ENCODE peak calls at places on chromosomes 6 and 20, in ten cellular contexts. O, G, V, W, C, P, Q, L, D and I are unnamed samples.

GRCh38 chr20:58973179-58973578 is 7.9 kb upstream of the NELFCD start:
- DNase-seq in C (no peak), D (no peak), V (no peak), G (no peak), W (no peak), Q (no peak), P (no peak), O (no peak), L (no peak), I (no peak)

GRCh38 chr20:17580905-17581304 is 11.0 kb downstream of the DSTN start:
- DNase-seq in C (no peak), P (no peak), G (no peak), V (no peak), O (no peak), W (no peak), D (no peak), L (no peak), Q (no peak), I (no peak)

GRCh38 chr6:109257494-109257893 is 124.8 kb downstream of the CD164 start:
- DNase-seq in C (no peak), Q (no peak), P (no peak), D (no peak), L (no peak), G (no peak), O (no peak), W (no peak), V (peak), I (no peak)

GRCh38 chr20:56467969-56468316 is 484 bp upstream of the RTF2 start:
- DNase-seq in P (no peak), C (no peak), V (no peak), O (no peak), Q (no peak), G (no peak), W (no peak), D (no peak), L (no peak), I (no peak)

GRCh38 chr20:35466856-35467255 is 11.5 kb downstream of the CEP250 start:
- DNase-seq in L (no peak), Q (no peak), O (no peak), G (no peak), W (no peak), D (no peak), V (no peak), C (no peak), P (no peak), I (no peak)

GRCh38 chr6:167799033-167799933 is 27.4 kb upstream of the AFDN start:
- DNase-seq in O (no peak), W (no peak), V (no peak), Q (no peak), D (no peak), P (no peak), L (no peak), C (peak), G (peak), I (no peak)

GRCh38 chr6:46289865-46290264 is 119.1 kb upstream of the ENPP5 start:
- DNase-seq in G (no peak), C (no peak), L (no peak), D (no peak), Q (no peak), P (no peak), V (no peak), W (no peak), O (no peak), I (no peak)

GRCh38 chr6:42390228-42390934 is 61.3 kb downstream of the TRERF1 start:
- DNase-seq in P (no peak), O (peak), C (no peak), G (no peak), Q (no peak), W (no peak), V (no peak), L (no peak), D (no peak), I (no peak)

GRCh38 chr20:17965042-17965697 is 3.4 kb downstream of the SNX5 start:
- DNase-seq in Q (no peak), L (no peak), V (no peak), G (peak), W (no peak), O (no peak), P (no peak), D (no peak), C (no peak), I (no peak)

GRCh38 chr6:18585032-18585573 is 198.0 kb downstream of the RNF144B start:
- DNase-seq in D (no peak), P (no peak), V (no peak), O (no peak), G (peak), L (peak), C (peak), Q (peak), W (no peak), I (peak)

GRCh38 chr6:73712536-73712935 is 16.5 kb downstream of the CD109 start:
- DNase-seq in V (no peak), L (no peak), W (no peak), O (no peak), Q (no peak), G (no peak), D (no peak), C (no peak), P (no peak), I (no peak)

GRCh38 chr6:125044066-125044465 is 81.8 kb downstream of the RNF217 start:
- DNase-seq in Q (no peak), V (no peak), W (no peak), O (no peak), G (no peak), P (no peak), C (no peak), L (no peak), D (no peak), I (no peak)

GRCh38 chr20:57500235-57500634 is 24.7 kb downstream of the CTCFL start:
- DNase-seq in G (no peak), C (no peak), P (no peak), L (no peak), O (no peak), Q (no peak), V (no peak), W (no peak), D (no peak), I (no peak)

GRCh38 chr20:51463560-51463959 is 79.0 kb downstream of the NFATC2 start:
- DNase-seq in D (no peak), L (no peak), W (no peak), O (no peak), V (no peak), G (no peak), P (peak), Q (no peak), C (no peak), I (no peak)

GRCh38 chr6:105536961-105537360 is 134.1 kb upstream of the PREP start:
- DNase-seq in P (no peak), C (no peak), Q (no peak), V (no peak), W (no peak), L (no peak), D (no peak), O (no peak), G (no peak), I (no peak)

GRCh38 chr6:111922454-111923297 is 49.4 kb upstream of the FYN start:
- DNase-seq in C (no peak), O (no peak), G (peak), P (no peak), Q (no peak), D (no peak), W (no peak), L (peak), V (no peak), I (no peak)

GRCh38 chr6:21840428-21840827 is 246.9 kb downstream of the SOX4 start:
- DNase-seq in L (peak), C (no peak), W (no peak), V (no peak), P (no peak), O (no peak), D (no peak), Q (no peak), G (peak), I (no peak)

GRCh38 chr20:37396520-37397075 is 50.7 kb downstream of the SRC start:
- DNase-seq in L (no peak), Q (no peak), V (no peak), D (no peak), O (no peak), G (no peak), C (no peak), W (no peak), P (no peak), I (no peak)

GRCh38 chr6:166598441-166599138 is 12.1 kb upstream of the RAMACL start:
- DNase-seq in O (no peak), G (peak), C (no peak), D (peak), V (peak), P (peak), L (peak), W (no peak), Q (peak), I (peak)

GRCh38 chr6:72580281-72580940 is 41.5 kb upstream of the KCNQ5 start:
- DNase-seq in O (peak), D (no peak), P (no peak), L (peak), C (no peak), W (no peak), Q (no peak), G (peak), V (no peak), I (peak)

GRCh38 chr20:43725666-43726065 is 1.1 kb downstream of the GTSF1L start:
- DNase-seq in L (no peak), W (no peak), P (no peak), O (no peak), C (no peak), Q (no peak), V (no peak), G (no peak), D (no peak), I (no peak)

GRCh38 chr6:106910999-106911949 is 63.3 kb downstream of the CD24 start:
- DNase-seq in G (no peak), W (no peak), D (no peak), L (no peak), C (no peak), V (no peak), P (no peak), O (no peak), Q (no peak), I (no peak)

GRCh38 chr6:105087571-105088211 is 92.1 kb downstream of the POPDC3 start:
- DNase-seq in P (no peak), L (peak), O (peak), V (no peak), D (no peak), Q (no peak), G (peak), W (no peak), C (no peak), I (peak)

GRCh38 chr20:58850693-58851174 is at the start of gene GNAS-AS1:
- DNase-seq in W (peak), O (peak), P (peak), D (peak), V (peak), Q (peak), G (peak), L (peak), C (peak), I (peak)

GRCh38 chr20:20327756-20328155 is 40.1 kb upstream of the INSM1 start:
- DNase-seq in D (no peak), V (no peak), C (no peak), G (no peak), O (no peak), Q (no peak), L (no peak), P (no peak), W (no peak), I (no peak)

GRCh38 chr20:34112600-34113061 is 588 bp upstream of the EIF2S2 start:
- DNase-seq in V (no peak), O (peak), Q (peak), L (peak), P (no peak), W (peak), D (no peak), C (no peak), G (peak), I (no peak)

GRCh38 chr6:96940322-96940721 is 15.8 kb downstream of the KLHL32 start:
- DNase-seq in D (no peak), Q (no peak), C (no peak), V (no peak), W (no peak), G (no peak), P (no peak), O (no peak), L (peak), I (no peak)

GRCh38 chr20:20366551-20366895 is 1.4 kb upstream of the INSM1 start:
- DNase-seq in G (no peak), W (no peak), O (no peak), Q (no peak), P (no peak), L (no peak), C (no peak), D (no peak), V (no peak), I (no peak)

GRCh38 chr20:19757487-19757972 is 528 bp upstream of the RIN2 start:
- DNase-seq in G (peak), P (peak), C (peak), D (peak), L (peak), V (peak), O (no peak), Q (peak), W (peak), I (no peak)

GRCh38 chr20:42192321-42192720 is 574.1 kb upstream of the CHD6 start:
- DNase-seq in W (no peak), C (no peak), G (no peak), P (no peak), O (no peak), V (no peak), D (no peak), Q (no peak), L (no peak), I (no peak)

GRCh38 chr6:153024401-153025017 is 22.0 kb upstream of the MTRF1L start:
- DNase-seq in P (no peak), D (no peak), L (peak), G (peak), O (peak), C (peak), V (no peak), Q (peak), W (no peak), I (peak)

GRCh38 chr20:24656391-24656790 is 187.0 kb downstream of the SYNDIG1 start:
- DNase-seq in O (no peak), G (no peak), C (no peak), P (peak), Q (no peak), L (no peak), D (no peak), V (no peak), W (no peak), I (no peak)

GRCh38 chr6:36358235-36358915 is 21.7 kb upstream of the BNIP5 start:
- DNase-seq in G (peak), D (no peak), C (no peak), O (peak), L (peak), P (no peak), Q (no peak), V (no peak), W (no peak), I (no peak)

GRCh38 chr6:135158397-135158796 is 22.7 kb upstream of the MYB start:
- DNase-seq in P (no peak), L (no peak), D (no peak), G (no peak), W (no peak), C (no peak), V (no peak), Q (no peak), O (no peak), I (no peak)

GRCh38 chr6:158233214-158233795 is 65.2 kb downstream of the GTF2H5 start:
- DNase-seq in D (no peak), Q (no peak), P (no peak), G (no peak), L (no peak), O (peak), V (no peak), W (no peak), C (no peak), I (no peak)

GRCh38 chr6:106847116-106847515 is 127.4 kb downstream of the CD24 start:
- DNase-seq in L (no peak), P (no peak), G (no peak), C (no peak), Q (no peak), D (no peak), V (no peak), O (peak), W (no peak), I (no peak)

GRCh38 chr6:78947529-78947928 is 80.2 kb downstream of the IRAK1BP1 start:
- DNase-seq in C (no peak), P (no peak), W (no peak), L (peak), D (no peak), V (no peak), G (peak), O (no peak), Q (no peak), I (no peak)

GRCh38 chr6:22800451-22800850 is 231.1 kb downstream of the HDGFL1 start:
- DNase-seq in V (no peak), G (no peak), O (no peak), P (no peak), W (no peak), L (no peak), D (no peak), Q (no peak), C (no peak), I (no peak)

GRCh38 chr20:14214046-14214445 is 123.4 kb downstream of the FLRT3 start:
- DNase-seq in W (no peak), L (no peak), O (no peak), V (no peak), D (no peak), P (no peak), G (peak), C (no peak), Q (no peak), I (no peak)

DNA sequence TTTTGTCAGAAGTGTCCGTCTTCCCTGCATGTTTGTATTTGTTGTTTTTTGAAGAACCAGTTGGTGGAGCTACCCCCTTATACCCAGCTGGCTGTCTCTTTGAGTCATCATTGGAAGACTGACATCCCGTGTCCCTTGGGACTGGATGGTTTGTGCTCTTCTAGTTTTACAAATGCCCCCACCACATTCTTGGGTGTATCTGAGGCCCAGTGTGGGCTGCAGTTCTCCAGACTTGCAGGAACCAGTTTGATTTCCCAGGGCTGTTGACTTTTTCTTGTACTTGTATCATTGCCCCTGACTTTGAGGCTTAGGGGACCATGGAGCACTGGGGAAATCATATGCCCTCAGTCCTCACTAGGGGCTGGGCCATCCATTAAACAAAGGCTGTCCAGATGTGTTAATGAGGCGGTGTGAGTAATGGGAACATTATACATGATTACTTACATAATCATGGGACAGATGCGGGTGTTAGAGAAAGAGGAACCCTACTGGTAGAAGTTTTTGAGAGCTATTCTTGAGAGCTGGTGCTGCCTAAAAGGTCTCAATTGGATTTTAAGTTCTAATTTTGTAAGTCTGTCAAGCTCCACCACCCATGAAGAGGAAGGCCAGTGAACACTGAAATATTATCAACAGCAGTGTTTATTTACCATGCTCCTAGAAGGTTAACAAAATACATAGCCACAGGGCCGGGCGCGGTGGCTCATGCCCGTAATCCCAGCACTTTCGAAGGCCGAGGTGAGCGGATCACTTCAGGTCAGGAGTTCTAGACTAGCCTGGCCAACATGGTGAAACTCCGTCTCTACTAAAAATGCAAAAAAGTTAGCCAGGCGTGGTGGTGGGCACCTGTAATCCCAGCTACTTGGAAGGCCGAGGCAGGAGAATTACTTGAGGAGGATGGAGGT is 8.5 kb downstream of the JARID2 start:
- DNase-seq in Q (no peak), D (no peak), W (no peak), P (no peak), O (peak), V (peak), C (no peak), L (no peak), G (peak), I (no peak)
- TF ChIP-seq CTCF in Q (no peak), D (no peak), W (peak), P (no peak), O (peak), V (no peak), C (no peak), L (no peak), G (peak), I (no peak)

GRCh38 chr6:43790031-43790430 is 20.0 kb downstream of the VEGFA start:
- DNase-seq in D (peak), G (peak), V (no peak), C (no peak), Q (peak), W (no peak), O (no peak), P (peak), L (no peak), I (no peak)
- H3K4me3 ChIP-seq in D (no peak), G (no peak), V (no peak), C (no peak), Q (no peak), W (no peak), O (no peak), P (no peak), L (no peak), I (no peak)

DNA sequence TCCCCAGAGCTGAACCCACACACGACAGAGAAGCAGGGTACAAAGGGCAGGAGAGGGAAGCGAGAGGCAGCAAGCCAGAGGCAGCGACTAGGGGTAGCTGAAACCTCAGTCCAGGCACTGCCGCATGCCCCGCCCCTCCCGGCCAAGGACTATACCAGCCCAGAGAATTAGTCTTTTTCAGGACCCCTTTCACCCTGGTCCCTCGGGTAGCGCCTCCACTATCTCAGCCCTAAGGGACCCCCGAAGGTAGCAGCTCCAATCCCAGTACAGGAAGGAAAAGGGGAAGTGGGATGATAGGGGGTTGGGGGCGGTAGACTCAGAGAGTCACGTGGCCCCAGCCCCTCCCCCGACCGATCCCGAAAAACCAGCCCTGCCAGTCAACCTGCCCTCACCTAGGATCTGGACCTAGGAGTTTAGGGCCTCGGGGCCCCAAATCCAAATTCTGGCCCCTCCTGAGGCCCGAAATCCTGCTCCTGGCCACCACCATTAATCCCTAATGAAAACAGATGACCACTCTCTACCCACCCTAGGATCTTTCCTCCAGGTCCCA is 1.3 kb downstream of the RGL2 start:
- DNase-seq in G (no peak), Q (no peak), L (no peak), O (no peak), W (peak), P (peak), V (peak), C (peak), D (no peak), I (no peak)
- TF ChIP-seq CTCF in G (no peak), Q (no peak), L (no peak), O (no peak), W (no peak), P (no peak), V (no peak), C (no peak), D (no peak), I (no peak)

GRCh38 chr20:64048402-64049044 is 916 bp downstream of the SOX18 start:
- DNase-seq in G (no peak), P (no peak), C (no peak), W (no peak), Q (no peak), V (peak), D (no peak), O (no peak), L (no peak), I (no peak)
- H3K4me3 ChIP-seq in G (peak), P (peak), C (peak), W (peak), Q (peak), V (peak), D (peak), O (no peak), L (no peak), I (no peak)

GRCh38 chr6:10315631-10316145 is 99.2 kb downstream of the TFAP2A start:
- DNase-seq in V (no peak), G (no peak), Q (no peak), L (peak), C (no peak), D (no peak), P (no peak), O (no peak), W (no peak), I (no peak)
- TF ChIP-seq CTCF in V (no peak), G (no peak), Q (no peak), L (no peak), C (no peak), D (no peak), P (no peak), O (no peak), W (no peak), I (no peak)

DNA sequence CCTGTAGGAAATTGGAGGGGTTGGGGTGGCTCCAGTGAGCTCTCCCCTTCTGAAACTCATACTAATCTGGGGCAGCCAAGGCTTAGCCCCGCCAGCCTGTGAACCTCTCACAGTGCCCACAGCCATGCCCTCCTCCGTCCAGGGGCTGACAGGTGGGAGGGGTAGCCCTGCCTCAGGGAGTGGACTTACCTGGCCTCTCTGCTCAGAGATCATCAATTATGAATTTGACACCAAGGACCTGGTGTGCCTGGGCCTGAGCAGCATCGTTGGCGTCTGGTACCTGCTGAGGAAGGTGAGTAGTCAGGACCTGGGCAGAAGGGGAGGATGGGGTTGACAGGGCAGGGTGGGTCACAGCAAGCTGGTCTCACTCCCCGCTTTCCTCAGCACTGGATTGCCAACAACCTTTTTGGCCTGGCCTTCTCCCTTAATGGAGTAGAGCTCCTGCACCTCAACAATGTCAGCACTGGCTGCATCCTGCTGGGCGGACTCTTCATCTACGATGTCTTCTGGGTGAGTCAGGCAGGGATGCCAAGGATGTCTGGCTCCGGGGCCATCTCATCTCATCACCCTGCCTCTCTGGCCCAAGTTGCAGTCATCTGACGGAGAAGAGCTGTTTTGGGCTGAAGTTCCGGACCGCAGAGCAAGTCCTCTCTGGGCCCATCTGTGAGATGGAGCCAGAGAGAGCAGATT is 34.7 kb downstream of the HM13 start:
- DNase-seq in V (no peak), L (no peak), Q (no peak), O (no peak), W (no peak), D (no peak), P (no peak), C (no peak), G (no peak), I (no peak)
- H3K4me3 ChIP-seq in V (no peak), L (no peak), Q (no peak), O (peak), W (no peak), D (peak), P (no peak), C (no peak), G (no peak), I (peak)